ENCODE peak calls at places on chromosomes 16 and 17, in eight cellular contexts. W is T-cell; Z is left colon; C is stimulated activated CD8-positive, alpha-beta memory T cell treated with anti-CD3 and anti-CD28 coated beads, Interleukin-4, amount 100 ng/mL, for 48 hours; L is C1 segment of cervical spinal cord; Q is OCI-LY7; B is SJCRH30; J is body of pancreas. N is an unnamed sample.

GRCh38 chr16:87956771-87957279 is 5.6 kb downstream of the BANP start:
- DNase-seq in W (no peak), Z (no peak), C (peak), L (no peak), Q (peak), B (peak), J (no peak), N (no peak)

GRCh38 chr17:82743344-82744219 is 8.2 kb downstream of the FN3K start:
- DNase-seq in W (no peak), Z (no peak), C (no peak), L (no peak), Q (no peak), B (no peak), J (no peak), N (no peak)

GRCh38 chr17:72953621-72954020 is 138.9 kb downstream of the SLC39A11 start:
- DNase-seq in W (no peak), Z (no peak), C (no peak), L (no peak), Q (no peak), B (no peak), J (no peak), N (no peak)

GRCh38 chr16:1089439-1089821 is 6.6 kb downstream of the C1QTNF8 start:
- DNase-seq in W (no peak), Z (no peak), C (no peak), L (no peak), Q (no peak), B (no peak), J (no peak), N (no peak)

GRCh38 chr17:67636312-67636711 is 81.4 kb upstream of the NOL11 start:
- DNase-seq in W (no peak), Z (no peak), C (no peak), L (no peak), Q (no peak), B (no peak), J (no peak), N (no peak)

GRCh38 chr17:76130473-76130872 is 10.6 kb downstream of the FOXJ1 start:
- DNase-seq in W (no peak), Z (no peak), C (no peak), L (no peak), Q (no peak), B (no peak), J (no peak), N (no peak)

GRCh38 chr16:64089697-64090096 is 1032.2 kb downstream of the CDH11 start:
- DNase-seq in W (no peak), Z (no peak), C (no peak), L (no peak), Q (peak), B (peak), J (no peak), N (no peak)

GRCh38 chr17:81165246-81166032 is at the start of gene PVALEF:
- DNase-seq in W (no peak), Z (no peak), C (no peak), L (no peak), Q (no peak), B (peak), J (peak), N (peak)

GRCh38 chr16:30927789-30928378 is 4.5 kb downstream of the FBXL19 start:
- DNase-seq in W (no peak), Z (peak), C (peak), L (no peak), Q (peak), B (peak), J (peak), N (peak)

GRCh38 chr17:43754947-43755346 is 3.6 kb downstream of the SOST start:
- DNase-seq in W (no peak), Z (no peak), C (no peak), L (no peak), Q (no peak), B (no peak), J (no peak), N (no peak)

GRCh38 chr16:17346774-17347569 is 123.8 kb downstream of the XYLT1 start:
- DNase-seq in W (no peak), Z (peak), C (peak), L (no peak), Q (peak), B (no peak), J (no peak), N (no peak)

GRCh38 chr16:81029930-81030604 is 5.6 kb upstream of the ATMIN start:
- DNase-seq in W (no peak), Z (no peak), C (peak), L (no peak), Q (no peak), B (no peak), J (no peak), N (no peak)

GRCh38 chr17:41695954-41696720 is 7.5 kb downstream of the EIF1 start:
- DNase-seq in W (peak), Z (peak), C (peak), L (peak), Q (peak), B (peak), J (peak), N (peak)

GRCh38 chr17:79836952-79837887 is 2.0 kb downstream of the CBX4 start:
- DNase-seq in W (peak), Z (peak), C (peak), L (no peak), Q (peak), B (peak), J (peak), N (peak)

GRCh38 chr16:86059253-86060171 is 160.6 kb downstream of the IRF8 start:
- DNase-seq in W (no peak), Z (peak), C (no peak), L (no peak), Q (no peak), B (no peak), J (no peak), N (no peak)

GRCh38 chr17:82636626-82637598 is 11.3 kb downstream of the WDR45B start:
- DNase-seq in W (no peak), Z (peak), C (no peak), L (no peak), Q (no peak), B (no peak), J (peak), N (no peak)

GRCh38 chr16:85659805-85660511 is 28.8 kb downstream of the GINS2 start:
- DNase-seq in W (peak), Z (no peak), C (peak), L (peak), Q (peak), B (peak), J (peak), N (peak)

GRCh38 chr16:27169511-27170071 is 33.7 kb upstream of the KDM8 start:
- DNase-seq in W (peak), Z (peak), C (peak), L (no peak), Q (peak), B (peak), J (no peak), N (no peak)

GRCh38 chr16:85286970-85287814 is 174.9 kb upstream of the CIBAR2 start:
- DNase-seq in W (no peak), Z (no peak), C (no peak), L (peak), Q (no peak), B (peak), J (no peak), N (peak)

GRCh38 chr16:10668322-10669045 is 26.2 kb downstream of the TEKT5 start:
- DNase-seq in W (no peak), Z (no peak), C (peak), L (no peak), Q (peak), B (peak), J (peak), N (peak)

GRCh38 chr16:27149986-27150385 is 53.3 kb upstream of the KDM8 start:
- DNase-seq in W (no peak), Z (no peak), C (no peak), L (no peak), Q (no peak), B (no peak), J (no peak), N (no peak)

GRCh38 chr16:66874079-66874775 is 6.1 kb upstream of the PDP2 start:
- DNase-seq in W (no peak), Z (no peak), C (peak), L (no peak), Q (peak), B (peak), J (no peak), N (no peak)

GRCh38 chr17:36739208-36739607 is 137.8 kb downstream of the MRM1 start:
- DNase-seq in W (no peak), Z (no peak), C (no peak), L (no peak), Q (no peak), B (no peak), J (no peak), N (no peak)

GRCh38 chr16:23469814-23470213 is 16.8 kb upstream of the COG7 start:
- DNase-seq in W (no peak), Z (no peak), C (no peak), L (no peak), Q (no peak), B (no peak), J (peak), N (no peak)

GRCh38 chr17:18122991-18123753 is 14.6 kb downstream of the MYO15A start:
- DNase-seq in W (no peak), Z (no peak), C (no peak), L (no peak), Q (no peak), B (no peak), J (no peak), N (no peak)

GRCh38 chr16:85940214-85940613 is 41.3 kb downstream of the IRF8 start:
- DNase-seq in W (no peak), Z (no peak), C (no peak), L (no peak), Q (no peak), B (no peak), J (no peak), N (no peak)

GRCh38 chr16:67236551-67237395 is 9.8 kb downstream of the TMEM208 start:
- DNase-seq in W (peak), Z (peak), C (peak), L (no peak), Q (peak), B (peak), J (no peak), N (peak)

GRCh38 chr17:61587807-61588660 is 3.0 kb downstream of the NACA2 start:
- DNase-seq in W (no peak), Z (no peak), C (no peak), L (no peak), Q (no peak), B (no peak), J (no peak), N (no peak)

GRCh38 chr16:12063004-12063395 is 86.5 kb downstream of the SNX29 start:
- DNase-seq in W (no peak), Z (no peak), C (no peak), L (no peak), Q (no peak), B (no peak), J (no peak), N (no peak)

GRCh38 chr17:36501351-36501750 is 14.9 kb downstream of the ZNHIT3 start:
- DNase-seq in W (no peak), Z (no peak), C (no peak), L (no peak), Q (no peak), B (no peak), J (no peak), N (no peak)

GRCh38 chr16:75208242-75208825 is 1.4 kb upstream of the CTRB2 start:
- DNase-seq in W (no peak), Z (no peak), C (no peak), L (no peak), Q (no peak), B (no peak), J (no peak), N (no peak)

GRCh38 chr16:54504372-54504771 is 217.8 kb upstream of the IRX3 start:
- DNase-seq in W (no peak), Z (peak), C (no peak), L (no peak), Q (no peak), B (no peak), J (no peak), N (no peak)

GRCh38 chr16:88440686-88441405 is 12.2 kb upstream of the ZFPM1 start:
- DNase-seq in W (no peak), Z (no peak), C (no peak), L (no peak), Q (no peak), B (no peak), J (no peak), N (no peak)